ENCODE peak calls at places on chromosomes 11 and 22, in nine cellular contexts. U is A549, C is spleen, P is H1, Y is tibial nerve, I is heart left ventricle, L is stomach, X is uterus, B is ovary. H is an unnamed sample.

GRCh38 chr11:5362017-5362625 is 10.8 kb downstream of the OR51B6 start:
- DNase-seq in U (no peak), C (no peak), P (no peak), Y (no peak), I (no peak), L (no peak), X (no peak), B (no peak), H (no peak)

GRCh38 chr11:22244986-22245592 is 52.2 kb downstream of the ANO5 start:
- DNase-seq in U (peak; percentile 45), C (no peak), P (no peak), Y (no peak), I (no peak), L (peak; percentile 47), X (no peak), B (peak; percentile 21), H (peak; percentile 48)

GRCh38 chr11:29005401-29005980 is 897.3 kb downstream of the METTL15 start:
- DNase-seq in U (peak; percentile 22), C (no peak), P (no peak), Y (no peak), I (no peak), L (no peak), X (no peak), B (no peak), H (no peak)

GRCh38 chr11:111766834-111767142 is 599 bp upstream of the PPP2R1B start:
- DNase-seq in U (no peak), C (no peak), P (no peak), Y (no peak), I (no peak), L (no peak), X (no peak), B (no peak), H (peak; percentile 63)

GRCh38 chr22:46484861-46485595 is 52.4 kb downstream of the CELSR1 start:
- DNase-seq in U (peak; percentile 78), C (no peak), P (no peak), Y (no peak), I (no peak), L (no peak), X (no peak), B (no peak), H (no peak)

GRCh38 chr11:6746626-6747025 is 25.1 kb downstream of the OR2AG2 start:
- DNase-seq in U (no peak), C (no peak), P (no peak), Y (no peak), I (no peak), L (no peak), X (no peak), B (no peak), H (no peak)

GRCh38 chr22:29473001-29473400 is 7.0 kb upstream of the NEFH start:
- DNase-seq in U (no peak), C (no peak), P (no peak), Y (no peak), I (no peak), L (no peak), X (no peak), B (no peak), H (no peak)

GRCh38 chr22:45424241-45424731 is 10.8 kb downstream of the RIBC2 start:
- DNase-seq in U (no peak), C (peak; percentile 60), P (no peak), Y (no peak), I (no peak), L (no peak), X (no peak), B (no peak), H (no peak)

GRCh38 chr22:46735747-46736608 is 2.1 kb downstream of the CERK start:
- DNase-seq in U (no peak), C (no peak), P (no peak), Y (no peak), I (no peak), L (no peak), X (no peak), B (no peak), H (no peak)

GRCh38 chr11:31479073-31479472 is 30.3 kb downstream of the IMMP1L start:
- DNase-seq in U (no peak), C (no peak), P (no peak), Y (no peak), I (no peak), L (no peak), X (no peak), B (no peak), H (no peak)

GRCh38 chr22:47379037-47379436 is 616.6 kb downstream of the TBC1D22A start:
- DNase-seq in U (no peak), C (no peak), P (no peak), Y (no peak), I (peak; percentile 32), L (no peak), X (no peak), B (no peak), H (no peak)

GRCh38 chr22:17974703-17975372 is 49.5 kb downstream of the MICAL3 start:
- DNase-seq in U (no peak), C (no peak), P (no peak), Y (no peak), I (no peak), L (no peak), X (no peak), B (no peak), H (no peak)

GRCh38 chr11:93740031-93740801 is 1.1 kb downstream of the TAF1D start:
- DNase-seq in U (peak; percentile 25), C (peak; percentile 78), P (no peak), Y (no peak), I (no peak), L (no peak), X (no peak), B (no peak), H (peak; percentile 72)

GRCh38 chr11:34439521-34440258 is 956 bp downstream of the CAT start:
- DNase-seq in U (no peak), C (no peak), P (no peak), Y (no peak), I (no peak), L (no peak), X (no peak), B (no peak), H (peak; percentile 71)

GRCh38 chr11:34408580-34409172 is 30.1 kb upstream of the CAT start:
- DNase-seq in U (no peak), C (no peak), P (no peak), Y (no peak), I (no peak), L (no peak), X (no peak), B (no peak), H (no peak)

GRCh38 chr11:63834532-63835155 is 4.3 kb upstream of the MARK2 start:
- DNase-seq in U (no peak), C (no peak), P (no peak), Y (no peak), I (no peak), L (no peak), X (no peak), B (no peak), H (no peak)

GRCh38 chr11:110196241-110196754 is 100.1 kb downstream of the RDX start:
- DNase-seq in U (peak; percentile 96), C (no peak), P (no peak), Y (no peak), I (no peak), L (no peak), X (no peak), B (no peak), H (no peak)
- TF ChIP-seq POLR2A in U (no peak), C (no peak), P (no peak), Y (no peak), I (no peak), L (no peak), X (no peak), B (no peak), H (no peak)

GRCh38 chr11:67351275-67352005 is 1.9 kb downstream of the POLD4 start:
- DNase-seq in U (peak; percentile 89), C (peak; percentile 90), P (peak; percentile 76), Y (no peak), I (no peak), L (peak; percentile 75), X (peak; percentile 71), B (peak; percentile 65), H (peak; percentile 92)

GRCh38 chr11:67355023-67355793 is 1.9 kb upstream of the POLD4 start:
- DNase-seq in U (peak; percentile 40), C (peak; percentile 78), P (no peak), Y (no peak), I (no peak), L (no peak), X (no peak), B (peak; percentile 63), H (no peak)

GRCh38 chr11:67354314-67355022 is 1.1 kb upstream of the POLD4 start:
- DNase-seq in U (peak; percentile 98), C (peak; percentile 77), P (no peak), Y (no peak), I (peak; percentile 75), L (peak; percentile 68), X (peak; percentile 89), B (peak; percentile 71), H (peak; percentile 41)

GRCh38 chr11:67352546-67353316 is 615 bp downstream of the POLD4 start:
- DNase-seq in U (no peak), C (peak; percentile 96), P (no peak), Y (no peak), I (peak; percentile 79), L (peak; percentile 59), X (peak; percentile 47), B (peak; percentile 64), H (peak; percentile 78)

GRCh38 chr11:67353317-67354313 is at the start of gene POLD4:
- DNase-seq in U (peak; percentile 97), C (peak; percentile 99), P (peak; percentile 99), Y (peak; percentile 99), I (peak; percentile 100), L (peak; percentile 99), X (peak; percentile 99), B (peak; percentile 99), H (peak; percentile 93)
- TF ChIP-seq POLR2A in U (peak; percentile 30), C (no peak), P (no peak), Y (peak; percentile 83), I (peak; percentile 84), L (peak; percentile 79), X (peak; percentile 66), B (peak; percentile 83), H (peak; percentile 87)

DNA sequence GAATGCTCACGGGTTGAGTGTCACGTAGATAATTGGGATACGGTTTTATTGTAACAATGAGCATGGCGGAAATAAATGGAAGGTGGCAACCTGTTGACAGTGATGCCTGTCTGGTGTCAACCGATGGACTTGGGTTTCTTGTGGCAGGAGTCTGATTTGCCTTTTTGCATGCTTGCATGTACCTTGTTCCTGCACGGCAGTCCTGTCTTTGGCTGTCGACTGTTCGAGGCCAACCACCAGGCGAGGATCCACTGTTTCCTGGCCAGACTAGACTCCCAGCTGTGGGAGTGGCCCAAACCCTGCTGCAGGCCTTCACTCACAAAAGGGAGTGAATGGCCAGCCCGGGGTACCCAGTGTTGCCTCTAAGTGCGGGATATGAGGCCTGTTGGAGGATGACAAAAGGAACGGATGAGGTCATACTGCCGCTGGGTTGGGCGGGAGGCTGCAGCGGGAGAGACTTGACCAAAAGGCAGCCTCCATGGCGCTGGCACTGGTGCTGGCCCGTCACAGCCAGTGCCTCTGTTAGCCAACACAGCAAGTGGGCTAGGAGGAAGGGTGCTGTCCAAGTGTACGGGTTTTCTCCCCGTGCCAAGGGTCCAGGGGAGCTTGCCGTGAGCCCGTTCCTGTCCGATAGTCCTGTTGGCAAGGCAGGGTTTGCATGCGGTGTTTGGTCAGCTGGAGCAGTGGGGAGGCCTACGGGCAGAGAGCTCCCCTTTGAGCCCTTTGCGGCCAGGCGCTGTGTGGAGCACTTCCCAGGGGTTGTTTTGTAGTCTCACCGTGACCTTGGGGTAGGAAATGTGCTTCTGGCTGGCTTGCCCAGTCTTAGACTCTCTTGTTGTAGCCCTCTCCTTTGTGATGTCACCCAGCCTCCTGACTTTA is 974 bp downstream of the DGCR8 start:
- DNase-seq in U (peak; percentile 30), C (peak; percentile 79), P (no peak), Y (no peak), I (no peak), L (no peak), X (no peak), B (no peak), H (peak; percentile 66)
- TF ChIP-seq POLR2A in U (no peak), C (no peak), P (peak; percentile 27), Y (no peak), I (no peak), L (no peak), X (no peak), B (no peak), H (no peak)

GRCh38 chr11:58674609-58675008 is 52.1 kb downstream of the CNTF start:
- DNase-seq in U (no peak), C (peak; percentile 76), P (no peak), Y (no peak), I (no peak), L (peak; percentile 63), X (no peak), B (no peak), H (no peak)
- TF ChIP-seq POLR2A in U (no peak), C (no peak), P (no peak), Y (no peak), I (no peak), L (no peak), X (no peak), B (no peak), H (no peak)

H was measured in erythroblast.